ENCODE peak calls at places on chromosomes 13 and 19, in seven cellular contexts. Z is heart left ventricle, N is keratinocyte, O is heart right ventricle, R is left ventricle myocardium inferior, Q is right atrium auricular region, W is ovary. V is an unnamed sample.

GRCh38 chr13:40023608-40024577 is 368.4 kb downstream of the COG6 start:
- DNase-seq in O (no peak), R (no peak), Q (no peak), N (no peak), Z (no peak), W (no peak), V (no peak)

GRCh38 chr13:46577656-46578589 is 25.0 kb downstream of the LRCH1 start:
- DNase-seq in O (no peak), N (no peak), R (no peak), W (no peak), Z (no peak), Q (no peak), V (no peak)

GRCh38 chr19:12918253-12918652 is 840 bp downstream of the SYCE2 start:
- DNase-seq in O (no peak), N (no peak), Z (no peak), Q (no peak), R (no peak), W (peak), V (no peak)

GRCh38 chr13:56864451-56864850 is 276.3 kb upstream of the PRR20A start:
- DNase-seq in R (no peak), N (no peak), Z (no peak), O (no peak), Q (no peak), W (no peak), V (no peak)

GRCh38 chr13:97384366-97384765 is 49.6 kb upstream of the RAP2A start:
- DNase-seq in W (no peak), N (no peak), R (no peak), Z (no peak), Q (no peak), O (no peak), V (no peak)

GRCh38 chr19:21398851-21399250 is 1.9 kb downstream of the ZNF493 start:
- DNase-seq in Q (no peak), R (no peak), N (no peak), Z (no peak), O (no peak), W (no peak), V (no peak)

GRCh38 chr13:112434937-112435523 is 58.9 kb downstream of the SPACA7 start:
- DNase-seq in R (no peak), W (no peak), Q (peak), N (no peak), O (no peak), Z (no peak), V (no peak)

GRCh38 chr13:99151516-99151915 is 49.1 kb upstream of the UBAC2 start:
- DNase-seq in Q (no peak), Z (no peak), N (peak), O (no peak), W (no peak), R (no peak), V (no peak)

GRCh38 chr19:33204136-33204973 is 10.2 kb downstream of the LRP3 start:
- DNase-seq in R (no peak), O (no peak), N (no peak), Z (peak), W (no peak), Q (no peak), V (no peak)

GRCh38 chr19:56838930-56839664 is 1.4 kb downstream of the PEG3 start:
- DNase-seq in N (no peak), Q (peak), Z (peak), W (peak), O (peak), R (peak), V (peak)

GRCh38 chr13:80572308-80572676 is 231.4 kb upstream of the SPRY2 start:
- DNase-seq in N (no peak), Z (no peak), O (no peak), R (no peak), W (no peak), Q (no peak), V (no peak)

GRCh38 chr19:40674291-40674690 is 16.2 kb downstream of the NUMBL start:
- DNase-seq in N (no peak), R (no peak), Q (no peak), Z (no peak), W (no peak), O (no peak), V (no peak)

GRCh38 chr19:53091855-53092254 is 11.4 kb downstream of the ZNF160 start:
- DNase-seq in O (no peak), W (no peak), N (no peak), Q (no peak), R (no peak), Z (no peak), V (no peak)

GRCh38 chr19:1833540-1833939 is 14.7 kb downstream of the REXO1 start:
- DNase-seq in W (peak), O (no peak), Z (no peak), Q (no peak), R (no peak), N (no peak), V (no peak)

GRCh38 chr19:45772912-45773311 is 3.9 kb upstream of the SIX5 start:
- DNase-seq in N (no peak), O (no peak), R (no peak), W (peak), Q (no peak), Z (no peak), V (no peak)

GRCh38 chr19:45772130-45772880 is 3.3 kb upstream of the SIX5 start:
- DNase-seq in N (no peak), Z (no peak), Q (no peak), O (no peak), R (no peak), W (peak), V (no peak)

GRCh38 chr19:45773384-45773783 is 4.3 kb upstream of the SIX5 start:
- DNase-seq in Q (no peak), R (no peak), N (no peak), W (no peak), Z (no peak), O (no peak), V (no peak)

GRCh38 chr19:45777395-45777961 is 4.8 kb downstream of the DMPK start:
- DNase-seq in W (no peak), N (no peak), Z (no peak), R (no peak), O (no peak), Q (no peak), V (no peak)

DNA sequence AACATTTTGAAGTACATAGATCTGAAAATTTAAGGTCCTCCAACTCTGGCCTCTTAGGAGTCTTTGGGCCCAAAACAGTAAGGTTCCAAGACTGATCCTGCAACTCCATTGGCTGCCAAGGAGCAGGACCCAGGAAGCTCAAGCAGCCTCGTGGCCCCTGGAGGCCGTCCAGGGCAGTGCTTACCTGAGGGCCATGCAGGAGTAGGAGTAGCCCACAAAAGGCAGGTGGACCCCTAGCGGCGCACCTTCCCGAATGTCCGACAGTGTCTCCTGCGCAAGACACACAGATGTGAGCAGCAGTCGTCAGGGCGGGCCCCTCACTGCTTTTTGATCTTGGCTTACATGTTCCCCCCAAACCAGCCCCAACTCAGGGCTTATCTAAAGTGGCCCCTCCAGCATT is 5.7 kb upstream of the SIX5 start:
- DNase-seq in N (no peak), Q (no peak), O (no peak), W (no peak), R (no peak), Z (no peak), V (no peak)
- TF ChIP-seq CTCF in N (no peak), Q (no peak), O (no peak), W (no peak), R (no peak), Z (no peak), V (no peak)

GRCh38 chr13:110372676-110373075 is 65.6 kb downstream of the COL4A2 start:
- DNase-seq in Q (no peak), R (no peak), W (no peak), N (no peak), Z (no peak), O (no peak), V (no peak)
- H3K27ac ChIP-seq in Q (peak), R (peak), W (no peak), N (no peak), Z (peak), O (no peak), V (no peak)

GRCh38 chr13:100828226-100828625 is 153.6 kb upstream of the TMTC4 start:
- DNase-seq in O (no peak), R (no peak), N (no peak), W (no peak), Z (no peak), Q (no peak), V (no peak)
- TF ChIP-seq CTCF in O (no peak), R (no peak), N (no peak), W (no peak), Z (no peak), Q (no peak), V (peak)

GRCh38 chr19:38713227-38713649 is 31.0 kb downstream of the CAPN12 start:
- DNase-seq in N (no peak), R (peak), Z (peak), W (peak), O (peak), Q (peak), V (no peak)

GRCh38 chr19:38713865-38714264 is 30.4 kb downstream of the CAPN12 start:
- DNase-seq in Z (no peak), N (no peak), R (no peak), W (no peak), O (no peak), Q (no peak), V (no peak)

GRCh38 chr19:38714354-38714778 is 29.9 kb downstream of the CAPN12 start:
- DNase-seq in Z (peak), W (no peak), Q (no peak), O (no peak), N (no peak), R (peak), V (no peak)

GRCh38 chr19:38717051-38717450 is 27.2 kb downstream of the CAPN12 start:
- DNase-seq in R (no peak), W (no peak), Q (no peak), Z (no peak), O (no peak), N (no peak), V (no peak)

GRCh38 chr19:38715540-38715939 is 28.7 kb downstream of the CAPN12 start:
- DNase-seq in N (no peak), Q (no peak), Z (peak), R (peak), O (peak), W (no peak), V (no peak)
- H3K27ac ChIP-seq in N (no peak), Q (peak), Z (peak), R (peak), O (peak), W (no peak), V (peak)

DNA sequence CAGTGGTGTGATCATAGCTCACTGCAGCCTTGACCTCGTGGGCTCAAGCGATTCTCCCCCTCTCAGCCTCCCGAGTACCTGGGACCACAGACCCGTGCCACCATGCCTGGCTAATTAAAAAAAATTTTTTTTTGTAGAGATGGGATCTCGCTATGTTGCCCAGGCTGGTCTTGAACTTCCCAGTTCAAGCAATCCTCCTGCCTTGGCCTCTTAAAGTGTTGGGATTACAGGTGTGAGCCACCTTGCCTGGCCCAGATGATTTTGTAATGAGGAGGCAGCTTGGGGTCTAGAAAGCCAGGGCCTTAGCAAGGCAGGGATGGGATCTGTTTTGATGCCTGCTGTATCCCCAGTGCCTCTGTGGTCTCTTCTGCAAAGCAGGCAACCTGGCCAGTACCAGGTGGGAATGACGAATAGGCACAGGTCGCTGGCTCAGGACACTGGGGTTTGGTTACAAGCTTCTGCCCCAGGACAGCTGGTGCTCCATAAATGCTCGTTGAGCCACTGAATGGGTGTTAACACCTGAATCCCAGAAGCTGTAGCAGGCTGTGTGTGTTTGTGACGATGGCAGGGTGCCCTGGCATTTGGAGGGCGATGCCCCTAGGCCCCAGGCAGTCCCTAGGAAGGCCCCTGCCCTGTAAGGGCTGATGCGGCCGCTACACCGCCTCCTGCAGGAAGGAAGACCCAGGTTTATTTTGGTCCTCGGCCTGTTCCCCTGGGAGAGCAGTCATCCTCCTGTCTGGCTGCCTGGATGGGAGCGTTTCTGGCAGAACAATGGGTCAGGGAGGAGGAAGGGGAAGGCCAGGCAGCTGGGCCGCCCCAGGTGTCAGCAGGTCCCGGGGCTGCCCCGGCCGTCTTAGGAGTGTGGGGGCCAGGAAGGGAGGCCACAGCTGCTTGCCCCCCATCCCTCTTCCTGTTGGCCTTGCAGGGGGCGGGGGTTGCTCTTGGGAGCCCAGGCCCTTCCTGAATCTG is 8.6 kb downstream of the TNFAIP8L1 start:
- DNase-seq in O (peak), W (peak), Z (peak), N (no peak), Q (peak), R (peak), V (no peak)
- TF ChIP-seq CTCF in O (peak), W (no peak), Z (no peak), N (no peak), Q (no peak), R (peak), V (no peak)

DNA sequence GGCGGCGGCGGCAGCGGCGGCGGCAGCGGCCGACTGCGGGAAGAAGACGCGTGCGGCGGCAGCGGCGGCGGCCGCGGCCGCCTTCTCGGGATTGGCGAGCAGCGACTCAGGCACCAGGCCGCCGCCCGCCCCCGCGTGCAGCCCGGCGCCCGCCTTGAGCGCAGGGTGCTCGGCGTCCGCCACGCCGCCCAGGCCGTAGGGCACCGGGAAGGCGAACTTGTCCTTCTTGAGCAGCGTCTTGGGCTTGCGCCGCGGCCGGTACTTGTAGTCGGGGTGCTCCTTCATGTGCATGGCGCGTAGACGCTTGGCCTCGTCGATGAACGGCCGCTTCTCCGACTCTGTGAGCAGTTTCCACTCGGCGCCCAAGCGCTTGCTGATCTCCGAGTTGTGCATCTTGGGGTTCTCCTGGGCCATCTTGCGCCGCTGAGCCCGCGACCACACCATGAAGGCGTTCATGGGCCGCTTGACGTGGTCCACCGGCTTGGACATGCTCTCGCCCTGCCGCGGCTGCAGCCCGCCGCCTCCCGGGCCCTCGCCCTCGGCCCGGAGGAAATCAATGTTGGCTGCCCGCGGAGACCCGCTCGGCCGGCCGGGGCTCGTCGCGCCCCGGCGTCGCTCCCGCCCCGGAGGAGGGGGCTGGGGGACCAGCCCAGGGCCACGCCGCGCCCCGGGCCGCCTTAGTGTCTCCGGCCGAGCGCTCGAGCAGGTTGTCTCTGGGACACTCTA is 621 bp downstream of the SOX21 start:
- DNase-seq in O (no peak), R (no peak), N (no peak), W (no peak), Q (no peak), Z (no peak), V (no peak)
- H3K27ac ChIP-seq in O (no peak), R (no peak), N (no peak), W (no peak), Q (no peak), Z (no peak), V (no peak)

GRCh38 chr19:38143847-38144246 is 80.2 kb downstream of the DPF1 start:
- DNase-seq in Q (no peak), R (no peak), N (no peak), W (no peak), O (no peak), Z (no peak), V (no peak)
- TF ChIP-seq CTCF in Q (no peak), R (no peak), N (peak), W (no peak), O (no peak), Z (no peak), V (peak)

GRCh38 chr13:36337938-36338337 is 8.3 kb downstream of the SPART start:
- DNase-seq in N (no peak), W (no peak), R (no peak), Z (no peak), O (no peak), Q (no peak), V (no peak)

GRCh38 chr13:36329355-36329754 is 16.8 kb downstream of the SPART start:
- DNase-seq in R (no peak), Q (no peak), W (no peak), Z (no peak), N (no peak), O (no peak), V (no peak)

GRCh38 chr13:36328821-36329220 is 17.4 kb downstream of the SPART start:
- DNase-seq in W (no peak), N (no peak), R (no peak), Q (no peak), O (no peak), Z (no peak), V (no peak)

DNA sequence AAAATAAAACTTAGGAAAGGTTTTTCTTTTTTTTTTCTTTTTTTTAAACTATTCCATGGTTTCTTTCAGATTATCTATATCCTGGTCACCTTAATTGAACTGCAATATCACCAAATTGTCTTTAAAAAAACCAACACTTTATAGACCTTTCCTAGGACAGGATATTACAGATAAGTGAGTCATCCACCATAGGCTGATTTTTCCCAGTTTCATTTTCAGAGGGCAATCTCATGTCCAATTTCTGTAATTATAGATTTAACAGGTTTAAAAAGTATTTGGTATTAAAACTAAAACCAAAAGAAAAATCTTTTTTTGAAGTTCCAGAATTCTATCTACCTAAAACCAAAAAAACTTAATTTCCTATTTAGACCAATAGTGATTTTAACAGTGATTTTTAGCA is 13.2 kb downstream of the SPART start:
- DNase-seq in O (no peak), Z (no peak), Q (no peak), N (no peak), R (no peak), W (no peak), V (no peak)
- H3K27ac ChIP-seq in O (no peak), Z (no peak), Q (no peak), N (peak), R (no peak), W (no peak), V (no peak)